ENCODE peak calls at places on chromosomes 2 and 18, in five cellular contexts. N, B, V, J and S are unnamed samples. For H3K4me1, the result is how much of the 10 kb centered on the place peaks cover.

GRCh38 chr2:135047295-135047694 is at the start of gene MAP3K19:
- DNase-seq in N (no peak), B (no peak), V (no peak), J (no peak), S (peak)

GRCh38 chr2:65465124-65465523 is 32.7 kb upstream of the SPRED2 start:
- DNase-seq in N (no peak), B (no peak), V (no peak), J (no peak), S (peak)

GRCh38 chr2:127884436-127884835 is 1.3 kb downstream of the AMMECR1L start:
- DNase-seq in N (peak), B (no peak), V (no peak), J (no peak), S (no peak)

GRCh38 chr2:195898505-195898904 is 170.1 kb downstream of the DNAH7 start:
- DNase-seq in N (peak), B (peak), V (peak), J (no peak), S (no peak)

GRCh38 chr2:134705861-134706586 is 12.8 kb downstream of the TMEM163 start:
- DNase-seq in N (no peak), B (no peak), V (no peak), J (peak), S (no peak)

GRCh38 chr2:196516541-196516940 is 123.0 kb upstream of the CCDC150 start:
- DNase-seq in N (no peak), B (no peak), V (no peak), J (no peak), S (no peak)

GRCh38 chr2:916935-917334 is 33.7 kb upstream of the SNTG2 start:
- DNase-seq in N (no peak), B (no peak), V (no peak), J (no peak), S (no peak)

GRCh38 chr2:222722327-222722946 is 51.0 kb downstream of the MOGAT1 start:
- DNase-seq in N (no peak), B (no peak), V (no peak), J (no peak), S (no peak)

GRCh38 chr2:190587106-190587505 is 52.6 kb upstream of the NEMP2 start:
- DNase-seq in N (no peak), B (no peak), V (no peak), J (no peak), S (no peak)

GRCh38 chr2:235573331-235574221 is 79.7 kb downstream of the AGAP1 start:
- DNase-seq in N (no peak), B (no peak), V (no peak), J (no peak), S (no peak)

GRCh38 chr2:237590272-237591020 is at the start of gene RAB17:
- DNase-seq in N (peak), B (peak), V (no peak), J (peak), S (peak)

GRCh38 chr2:195622966-195623365 is 34.1 kb upstream of the SLC39A10 start:
- DNase-seq in N (peak), B (peak), V (no peak), J (no peak), S (peak)

GRCh38 chr2:28454016-28454930 is 41.6 kb upstream of the PLB1 start:
- DNase-seq in N (peak), B (no peak), V (no peak), J (no peak), S (peak)

GRCh38 chr18:8705280-8705940 is at the start of gene MTCL1:
- DNase-seq in N (peak), B (no peak), V (no peak), J (peak), S (peak)

GRCh38 chr2:23550553-23550952 is 165.6 kb downstream of the KLHL29 start:
- DNase-seq in N (no peak), B (no peak), V (no peak), J (no peak), S (no peak)

GRCh38 chr18:58755304-58756010 is 84.2 kb downstream of the MALT1 start:
- DNase-seq in N (no peak), B (no peak), V (no peak), J (no peak), S (no peak)

GRCh38 chr2:239213420-239214101 is 187.3 kb downstream of the HDAC4 start:
- DNase-seq in N (no peak), B (no peak), V (no peak), J (no peak), S (no peak)

GRCh38 chr2:239212553-239213419 is 188.0 kb downstream of the HDAC4 start:
- DNase-seq in N (no peak), B (no peak), V (no peak), J (no peak), S (no peak)

GRCh38 chr2:239216251-239216613 is 184.6 kb downstream of the HDAC4 start:
- DNase-seq in N (no peak), B (no peak), V (no peak), J (no peak), S (no peak)

GRCh38 chr2:239215136-239215925 is 185.5 kb downstream of the HDAC4 start:
- DNase-seq in N (no peak), B (no peak), V (no peak), J (no peak), S (no peak)

GRCh38 chr2:239214725-239215124 is 186.1 kb downstream of the HDAC4 start:
- DNase-seq in N (no peak), B (no peak), V (no peak), J (no peak), S (no peak)
- H3K4me1 ChIP-seq in N (under half), B (under half), V (under half), J (under half), S (under half)

GRCh38 chr2:75558786-75559428 is 1.8 kb downstream of the EVA1A start:
- DNase-seq in N (no peak), B (no peak), V (no peak), J (no peak), S (no peak)

GRCh38 chr2:75555701-75556100 is 5.0 kb downstream of the EVA1A start:
- DNase-seq in N (no peak), B (no peak), V (no peak), J (no peak), S (no peak)

GRCh38 chr2:75556679-75557366 is 3.9 kb downstream of the EVA1A start:
- DNase-seq in N (no peak), B (peak), V (no peak), J (no peak), S (no peak)

GRCh38 chr2:75558132-75558530 is 2.6 kb downstream of the EVA1A start:
- DNase-seq in N (no peak), B (no peak), V (no peak), J (no peak), S (no peak)

DNA sequence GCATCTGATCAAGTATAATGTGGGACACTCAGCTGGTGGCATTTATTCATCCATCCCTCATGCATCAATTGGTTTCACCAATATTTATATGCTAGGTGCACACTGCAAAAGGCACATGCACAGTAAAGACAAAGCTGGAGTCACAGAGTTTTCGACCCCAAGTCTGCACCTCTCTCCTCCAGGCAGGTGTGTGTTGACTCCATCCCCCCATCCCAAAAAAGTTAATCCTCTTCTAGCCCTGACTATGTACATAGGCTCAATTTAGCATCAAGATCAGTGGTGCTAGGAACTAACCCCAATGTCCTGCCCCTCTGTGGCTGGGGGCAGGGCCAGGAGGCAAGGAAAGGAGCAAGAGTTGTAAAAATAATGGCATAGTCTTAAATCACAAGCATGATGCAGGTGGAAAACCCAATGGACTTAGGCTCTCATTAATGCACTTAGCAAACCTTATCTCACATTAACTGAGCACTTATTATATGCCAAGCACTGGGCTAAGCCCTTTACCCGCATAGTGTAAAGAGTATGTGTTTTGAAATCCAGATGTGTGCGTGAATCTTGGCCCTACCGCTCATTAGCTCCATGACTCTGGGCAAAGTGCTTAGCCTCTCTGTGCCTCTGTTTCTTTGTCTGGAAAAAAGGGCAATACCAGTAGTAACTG is 3.1 kb downstream of the EVA1A start:
- DNase-seq in N (no peak), B (no peak), V (no peak), J (no peak), S (peak)
- H3K4me2 ChIP-seq in N (no peak), B (peak), V (no peak), J (no peak), S (no peak)

DNA sequence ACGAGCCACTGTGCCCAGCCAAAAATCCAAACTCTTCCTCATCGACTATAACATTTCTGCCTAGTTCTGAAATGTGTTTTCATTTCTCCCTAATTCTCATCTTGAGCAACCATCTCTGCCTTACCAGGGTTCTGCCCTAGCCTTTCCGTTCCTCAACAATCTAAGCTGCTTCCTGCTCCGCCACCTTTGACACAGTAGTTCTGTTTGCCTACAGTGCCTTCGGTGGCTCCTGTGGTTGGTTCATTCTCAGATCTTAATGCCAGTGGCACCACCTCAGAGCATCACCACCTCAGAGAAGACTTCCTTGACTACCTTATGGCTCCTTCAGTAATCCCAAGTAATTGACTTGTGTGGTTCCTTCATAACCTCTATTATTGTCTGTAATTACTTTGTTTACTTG is 3.8 kb downstream of the SOCS6 start:
- DNase-seq in N (no peak), B (no peak), V (no peak), J (no peak), S (no peak)
- H3K4me1 ChIP-seq in N (under half), B (half or more), V (under half), J (under half), S (under half)

DNA sequence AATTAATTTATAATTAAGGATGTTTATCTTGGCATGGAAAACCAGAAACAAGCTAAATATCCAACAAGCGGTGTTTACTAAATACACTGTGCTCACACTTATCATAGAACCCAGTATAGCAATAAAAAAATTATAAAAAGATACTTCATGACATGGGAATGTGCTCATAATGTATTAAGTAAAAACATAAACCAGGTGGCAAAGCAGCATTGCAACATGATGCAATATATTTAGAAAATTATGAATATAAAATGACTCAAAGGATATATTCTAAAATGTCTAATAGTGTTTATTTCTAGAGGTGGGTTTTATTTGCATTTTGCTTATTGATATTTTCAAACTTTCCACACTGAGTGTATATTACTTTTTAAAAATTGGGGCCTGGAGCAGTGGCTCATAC is 84.4 kb upstream of the ATL2 start:
- DNase-seq in N (no peak), B (no peak), V (no peak), J (no peak), S (no peak)
- H3K4me2 ChIP-seq in N (peak), B (no peak), V (no peak), J (no peak), S (no peak)